ENCODE peak calls at places on chromosomes 16 and 17, in six cellular contexts. One of them, this sample, is unnamed.

GRCh38 chr16:86545481-86545880 is 9.6 kb downstream of the MTHFSD start:
- DNase-seq in right lobe of liver: no peak
- DNase-seq in NB4: no peak
- DNase-seq in IMR-90: no peak
- DNase-seq in esophagus squamous epithelium: no peak
- DNase-seq in H1: no peak
- DNase-seq in this sample: no peak

GRCh38 chr16:69709456-69710084 is 16.8 kb downstream of the NQO1 start:
- DNase-seq in NB4: peak; percentile 76
- DNase-seq in IMR-90: peak; percentile 73
- DNase-seq in esophagus squamous epithelium: no peak
- DNase-seq in right lobe of liver: no peak
- DNase-seq in H1: no peak
- DNase-seq in this sample: no peak

GRCh38 chr17:57956311-57957119 is 1.3 kb upstream of the CUEDC1 start:
- DNase-seq in right lobe of liver: no peak
- DNase-seq in NB4: peak; percentile 43
- DNase-seq in IMR-90: no peak
- DNase-seq in H1: no peak
- DNase-seq in esophagus squamous epithelium: no peak
- DNase-seq in this sample: no peak

GRCh38 chr16:3696425-3697218 is 20.7 kb downstream of the TRAP1 start:
- DNase-seq in right lobe of liver: peak; percentile 49
- DNase-seq in IMR-90: peak; percentile 94
- DNase-seq in NB4: no peak
- DNase-seq in H1: no peak
- DNase-seq in esophagus squamous epithelium: no peak
- DNase-seq in this sample: no peak

GRCh38 chr17:52419256-52419655 is 260.7 kb upstream of the CA10 start:
- DNase-seq in IMR-90: no peak
- DNase-seq in NB4: no peak
- DNase-seq in H1: no peak
- DNase-seq in right lobe of liver: peak; percentile 57
- DNase-seq in esophagus squamous epithelium: no peak
- DNase-seq in this sample: no peak

GRCh38 chr16:87843678-87844373 is 25.5 kb downstream of the SLC7A5 start:
- DNase-seq in right lobe of liver: peak; percentile 66
- DNase-seq in IMR-90: no peak
- DNase-seq in H1: no peak
- DNase-seq in NB4: no peak
- DNase-seq in esophagus squamous epithelium: no peak
- DNase-seq in this sample: no peak

GRCh38 chr16:81094771-81095251 is 1.4 kb downstream of the GCSH start:
- DNase-seq in right lobe of liver: no peak
- DNase-seq in NB4: peak; percentile 20
- DNase-seq in H1: no peak
- DNase-seq in esophagus squamous epithelium: no peak
- DNase-seq in IMR-90: peak; percentile 16
- DNase-seq in this sample: no peak

GRCh38 chr17:4998027-4998665 is 396 bp downstream of the KIF1C start:
- DNase-seq in IMR-90: no peak
- DNase-seq in esophagus squamous epithelium: no peak
- DNase-seq in H1: no peak
- DNase-seq in NB4: no peak
- DNase-seq in right lobe of liver: peak; percentile 71
- DNase-seq in this sample: peak; percentile 67

GRCh38 chr17:27244481-27245223 is 49.3 kb upstream of the WSB1 start:
- DNase-seq in NB4: peak; percentile 99
- DNase-seq in right lobe of liver: peak; percentile 68
- DNase-seq in H1: no peak
- DNase-seq in esophagus squamous epithelium: no peak
- DNase-seq in IMR-90: peak; percentile 96
- DNase-seq in this sample: no peak

GRCh38 chr17:4327638-4328037 is 38.8 kb downstream of the UBE2G1 start:
- DNase-seq in IMR-90: peak; percentile 83
- DNase-seq in esophagus squamous epithelium: no peak
- DNase-seq in NB4: no peak
- DNase-seq in right lobe of liver: no peak
- DNase-seq in H1: no peak
- DNase-seq in this sample: no peak

GRCh38 chr17:45382226-45382625 is 50.4 kb downstream of the ARHGAP27 start:
- DNase-seq in IMR-90: peak; percentile 37
- DNase-seq in right lobe of liver: no peak
- DNase-seq in esophagus squamous epithelium: no peak
- DNase-seq in NB4: no peak
- DNase-seq in H1: no peak
- DNase-seq in this sample: no peak

GRCh38 chr17:49646391-49647255 is 31.3 kb downstream of the SPOP start:
- DNase-seq in NB4: no peak
- DNase-seq in esophagus squamous epithelium: no peak
- DNase-seq in right lobe of liver: no peak
- DNase-seq in IMR-90: peak; percentile 77
- DNase-seq in H1: no peak
- DNase-seq in this sample: no peak

GRCh38 chr17:79281803-79282202 is 207.2 kb downstream of the ENGASE start:
- DNase-seq in NB4: no peak
- DNase-seq in right lobe of liver: peak; percentile 70
- DNase-seq in H1: no peak
- DNase-seq in IMR-90: no peak
- DNase-seq in esophagus squamous epithelium: no peak
- DNase-seq in this sample: no peak

GRCh38 chr17:51608251-51608933 is 348.0 kb downstream of the UTP18 start:
- DNase-seq in IMR-90: no peak
- DNase-seq in right lobe of liver: no peak
- DNase-seq in H1: no peak
- DNase-seq in NB4: no peak
- DNase-seq in esophagus squamous epithelium: no peak
- DNase-seq in this sample: no peak

GRCh38 chr16:49453001-49453400 is 79.4 kb downstream of the C16orf78 start:
- DNase-seq in right lobe of liver: no peak
- DNase-seq in IMR-90: no peak
- DNase-seq in NB4: no peak
- DNase-seq in H1: no peak
- DNase-seq in esophagus squamous epithelium: no peak
- DNase-seq in this sample: no peak

GRCh38 chr17:75345514-75346167 is 56.4 kb upstream of the SLC25A19 start:
- DNase-seq in H1: no peak
- DNase-seq in esophagus squamous epithelium: no peak
- DNase-seq in IMR-90: no peak
- DNase-seq in NB4: peak; percentile 56
- DNase-seq in right lobe of liver: no peak
- DNase-seq in this sample: peak; percentile 79

GRCh38 chr17:78873519-78874340 is 29.3 kb downstream of the CEP295NL start:
- DNase-seq in NB4: no peak
- DNase-seq in H1: no peak
- DNase-seq in right lobe of liver: no peak
- DNase-seq in esophagus squamous epithelium: no peak
- DNase-seq in IMR-90: peak; percentile 79
- DNase-seq in this sample: no peak

DNA sequence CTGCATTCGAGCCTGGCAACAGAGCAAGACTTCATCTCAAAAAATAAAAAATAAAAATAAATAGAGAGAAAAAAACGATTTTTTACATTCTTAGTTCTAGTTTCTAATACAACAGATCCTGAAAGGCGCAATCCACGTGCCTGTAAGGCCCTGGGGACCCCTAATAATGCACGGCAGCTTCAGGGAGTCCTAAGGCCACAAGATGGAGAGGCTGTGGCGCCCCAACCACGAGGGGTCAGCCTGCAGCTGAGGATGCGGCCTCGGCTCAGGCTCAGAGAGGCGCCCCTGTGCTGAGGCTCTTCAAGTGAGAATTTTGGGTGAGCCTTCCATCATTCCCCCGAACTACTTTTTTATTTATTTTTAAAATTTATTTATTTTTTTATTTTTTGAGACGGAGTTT is 10.9 kb downstream of the P4HB start:
- DNase-seq in esophagus squamous epithelium: no peak
- DNase-seq in H1: no peak
- DNase-seq in IMR-90: no peak
- DNase-seq in NB4: no peak
- DNase-seq in right lobe of liver: no peak
- DNase-seq in this sample: no peak
- TF ChIP-seq POLR2A in esophagus squamous epithelium: no peak
- TF ChIP-seq POLR2A in H1: no peak
- TF ChIP-seq POLR2A in IMR-90: no peak
- TF ChIP-seq POLR2A in NB4: no peak
- TF ChIP-seq POLR2A in right lobe of liver: no peak
- TF ChIP-seq POLR2A in this sample: no peak

GRCh38 chr17:1628856-1629646 is 417 bp upstream of the SLC43A2 start:
- DNase-seq in NB4: no peak
- DNase-seq in IMR-90: peak; percentile 87
- DNase-seq in right lobe of liver: peak; percentile 92
- DNase-seq in H1: no peak
- DNase-seq in esophagus squamous epithelium: peak; percentile 81
- DNase-seq in this sample: peak; percentile 98

GRCh38 chr17:1629647-1630310 is 1.1 kb upstream of the SLC43A2 start:
- DNase-seq in H1: no peak
- DNase-seq in esophagus squamous epithelium: no peak
- DNase-seq in NB4: peak; percentile 72
- DNase-seq in right lobe of liver: peak; percentile 81
- DNase-seq in IMR-90: peak; percentile 33
- DNase-seq in this sample: peak; percentile 91

GRCh38 chr17:1627219-1627986 is 1.2 kb downstream of the SLC43A2 start:
- DNase-seq in H1: no peak
- DNase-seq in right lobe of liver: no peak
- DNase-seq in NB4: peak; percentile 92
- DNase-seq in esophagus squamous epithelium: no peak
- DNase-seq in IMR-90: no peak
- DNase-seq in this sample: peak; percentile 77

GRCh38 chr17:1626333-1626732 is 2.3 kb downstream of the SLC43A2 start:
- DNase-seq in right lobe of liver: no peak
- DNase-seq in esophagus squamous epithelium: no peak
- DNase-seq in NB4: no peak
- DNase-seq in IMR-90: no peak
- DNase-seq in H1: no peak
- DNase-seq in this sample: no peak

DNA sequence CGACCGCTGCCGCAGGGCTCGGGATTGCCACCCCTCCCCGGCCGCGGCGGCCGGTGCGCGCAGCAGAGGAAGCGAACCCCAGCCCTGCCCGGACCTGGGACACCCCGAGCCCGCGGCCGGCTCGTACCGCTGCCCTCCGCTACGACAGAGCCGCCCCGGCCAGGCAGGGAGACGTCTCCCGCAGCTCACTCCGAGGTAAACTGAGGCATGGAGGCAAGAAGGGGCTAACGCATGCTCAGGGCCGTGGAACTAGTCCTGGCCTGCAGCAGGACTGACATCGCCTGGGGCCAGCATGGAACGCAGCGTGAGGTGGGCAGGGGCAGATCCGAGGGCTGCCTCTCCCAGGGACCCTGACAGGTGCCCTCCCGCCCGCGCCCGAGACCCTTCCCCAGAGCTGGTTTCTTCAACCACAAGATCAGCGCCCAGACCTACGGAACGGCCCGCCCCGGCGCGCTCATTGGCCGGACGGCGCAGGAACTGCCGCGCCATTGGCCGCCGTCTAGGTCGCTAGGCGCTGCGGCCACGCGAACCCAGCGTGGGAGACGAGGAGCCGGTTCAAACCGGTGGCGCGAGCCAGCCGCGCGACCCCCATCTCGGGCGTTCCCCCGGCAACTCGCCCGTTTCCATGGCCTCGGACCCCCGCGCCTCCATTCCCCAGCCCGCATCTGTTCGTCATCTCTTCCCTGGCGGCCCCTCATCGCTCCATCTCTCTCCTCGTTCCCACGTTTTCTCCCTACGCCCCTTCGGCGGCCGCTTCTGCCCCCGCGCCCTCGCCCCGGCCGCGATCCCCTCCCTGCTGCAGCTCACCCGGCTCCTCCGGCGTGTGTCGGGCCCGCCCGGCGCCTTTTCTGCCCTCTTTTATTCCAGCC is at the start of gene SLC43A2:
- DNase-seq in H1: no peak
- DNase-seq in right lobe of liver: peak; percentile 88
- DNase-seq in esophagus squamous epithelium: no peak
- DNase-seq in IMR-90: peak; percentile 70
- DNase-seq in NB4: peak; percentile 91
- DNase-seq in this sample: peak; percentile 90
- TF ChIP-seq POLR2A in H1: no peak
- TF ChIP-seq POLR2A in right lobe of liver: no peak
- TF ChIP-seq POLR2A in esophagus squamous epithelium: no peak
- TF ChIP-seq POLR2A in IMR-90: peak; percentile 14
- TF ChIP-seq POLR2A in NB4: no peak
- TF ChIP-seq POLR2A in this sample: peak; percentile 45

DNA sequence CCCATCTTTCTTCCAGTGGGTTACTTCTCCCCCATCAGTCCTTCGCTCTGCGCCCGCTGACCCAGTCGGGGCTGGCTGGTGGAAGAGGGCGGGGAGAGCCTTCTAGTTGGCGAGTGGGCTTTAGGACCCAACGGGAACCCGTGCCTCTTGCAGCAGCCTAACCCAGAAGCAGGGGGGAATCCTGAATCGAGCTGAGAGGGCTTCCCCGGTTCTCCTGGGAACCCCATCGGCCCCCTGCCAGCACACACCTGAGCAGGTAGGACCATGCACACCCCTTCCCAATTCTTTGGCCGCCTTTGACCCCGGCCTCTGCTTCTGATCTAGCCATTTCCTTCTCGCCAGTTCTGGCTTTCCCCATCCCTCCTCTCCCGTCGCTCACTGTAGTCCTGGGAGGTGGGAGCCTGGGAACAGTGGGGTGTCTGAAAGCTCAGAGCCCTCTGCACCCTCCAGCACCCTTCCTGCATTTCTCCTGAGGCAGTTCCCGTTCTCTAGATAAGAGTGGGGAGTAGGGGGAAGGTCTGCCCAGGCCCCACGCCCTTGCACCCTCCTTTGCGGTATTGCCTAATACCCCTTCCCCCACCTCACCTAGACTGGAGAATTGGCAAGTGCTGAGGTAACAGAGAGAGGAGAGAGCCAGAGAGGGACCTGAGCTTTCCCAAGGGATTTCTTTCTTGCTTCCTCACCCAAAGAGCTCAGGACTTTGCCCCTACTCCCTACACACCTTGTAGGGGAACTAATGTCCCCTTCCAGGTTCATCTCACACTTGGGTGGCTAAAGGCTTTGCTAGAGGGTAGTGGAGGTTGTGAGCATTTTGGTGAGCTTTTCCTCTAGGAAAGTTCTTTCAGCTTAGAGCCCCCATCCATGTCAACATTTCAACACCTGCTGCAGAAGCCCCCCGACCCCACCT is at the start of gene RARA:
- DNase-seq in IMR-90: no peak
- DNase-seq in H1: no peak
- DNase-seq in esophagus squamous epithelium: no peak
- DNase-seq in NB4: no peak
- DNase-seq in right lobe of liver: peak; percentile 71
- DNase-seq in this sample: no peak
- TF ChIP-seq POLR2A in IMR-90: no peak
- TF ChIP-seq POLR2A in H1: no peak
- TF ChIP-seq POLR2A in esophagus squamous epithelium: no peak
- TF ChIP-seq POLR2A in NB4: no peak
- TF ChIP-seq POLR2A in right lobe of liver: no peak
- TF ChIP-seq POLR2A in this sample: no peak

GRCh38 chr16:2008009-2008526 is 1.6 kb downstream of the ZNF598 start:
- DNase-seq in right lobe of liver: no peak
- DNase-seq in H1: no peak
- DNase-seq in esophagus squamous epithelium: no peak
- DNase-seq in IMR-90: peak; percentile 34
- DNase-seq in NB4: peak; percentile 86
- DNase-seq in this sample: no peak
- TF ChIP-seq POLR2A in right lobe of liver: no peak
- TF ChIP-seq POLR2A in H1: no peak
- TF ChIP-seq POLR2A in esophagus squamous epithelium: peak; percentile 32
- TF ChIP-seq POLR2A in IMR-90: no peak
- TF ChIP-seq POLR2A in NB4: no peak
- TF ChIP-seq POLR2A in this sample: peak; percentile 29

This sample was measured in Peyer's patch.